ENCODE peak calls at places on chromosomes 2 and 18, in four cellular contexts. R is stomach; B is NCI-H1105; V is activated naive CD4-positive, alpha-beta T cell treated with anti-CD3 and anti-CD28 coated beads, Interleukin-2, amount 10 ng/mL, durations not matched to agents 7 days and 5 days. S is an unnamed sample.

GRCh38 chr2:168136392-168136977 is 110.9 kb downstream of the STK39 start:
- DNase-seq in V (no peak), B (no peak), R (no peak), S (peak; percentile 20)

GRCh38 chr18:61502472-61502871 is 169.2 kb downstream of the CDH20 start:
- DNase-seq in B (peak; percentile 60), V (no peak), R (no peak), S (peak; percentile 90)

GRCh38 chr18:74652392-74652988 is 54.8 kb downstream of the ZNF407 start:
- DNase-seq in B (peak; percentile 47), V (no peak), R (no peak), S (peak; percentile 97)

GRCh38 chr2:134603966-134604365 is 114.8 kb downstream of the TMEM163 start:
- DNase-seq in B (no peak), R (no peak), V (no peak), S (no peak)

GRCh38 chr2:172214252-172214651 is 111.6 kb upstream of the DLX2 start:
- DNase-seq in R (no peak), V (no peak), B (no peak), S (no peak)

GRCh38 chr18:79599503-79599931 is 80.1 kb upstream of the CTDP1 start:
- DNase-seq in B (no peak), R (no peak), V (no peak), S (no peak)

GRCh38 chr18:40375811-40376210 is 1579.2 kb upstream of the PIK3C3 start:
- DNase-seq in B (no peak), V (no peak), R (no peak), S (no peak)

GRCh38 chr2:220297093-220297492 is 669.7 kb downstream of the SLC4A3 start:
- DNase-seq in V (no peak), B (no peak), R (no peak), S (no peak)

GRCh38 chr18:27656167-27656778 is 471.2 kb upstream of the CHST9 start:
- DNase-seq in R (no peak), V (no peak), B (no peak), S (no peak)

GRCh38 chr2:120230515-120231471 is 7.6 kb upstream of the TMEM185B start:
- DNase-seq in B (no peak), V (no peak), R (no peak), S (no peak)

S was measured in NCI-H510A treated with DMSO at 0.1 percent for 48 hours.